ENCODE peak calls at places on chromosomes 1 and 21, in six cellular contexts. K is bronchial epithelial cell, X is heart left ventricle, Z is IMR-90, P is AG04450, D is heart right ventricle. S is an unnamed sample.
A peak's percentile ranks its signal among the peaks of the same experiment; 100 is the strongest.

GRCh38 chr1:1975535-1975934 is 28.1 kb downstream of the CFAP74 start:
- DNase-seq in P (no peak), D (no peak), X (no peak), K (no peak), Z (no peak), S (no peak)

GRCh38 chr1:162904579-162904978 is 43.6 kb upstream of the CCDC190 start:
- DNase-seq in Z (no peak), D (peak; percentile 56), P (no peak), X (peak; percentile 31), K (no peak), S (peak; percentile 95)

GRCh38 chr1:168763031-168763430 is 34.0 kb upstream of the DPT start:
- DNase-seq in X (no peak), Z (no peak), D (no peak), K (peak; percentile 99), P (no peak), S (peak; percentile 2)

GRCh38 chr1:244207935-244208244 is 156.8 kb downstream of the ZBTB18 start:
- DNase-seq in X (no peak), K (no peak), D (no peak), Z (peak; percentile 27), P (no peak), S (peak; percentile 17)

GRCh38 chr1:224069138-224069537 is 44.8 kb upstream of the FBXO28 start:
- DNase-seq in D (no peak), P (no peak), X (no peak), Z (no peak), K (no peak), S (no peak)

GRCh38 chr1:97820470-97821188 is 100.2 kb downstream of the DPYD start:
- DNase-seq in D (no peak), X (no peak), K (peak; percentile 43), P (peak; percentile 6), Z (peak; percentile 58), S (no peak)

GRCh38 chr1:7581754-7582264 is 189.3 kb upstream of the VAMP3 start:
- DNase-seq in D (no peak), P (no peak), Z (no peak), X (peak; percentile 17), K (no peak), S (no peak)

GRCh38 chr1:23395162-23395724 is 25.6 kb upstream of the ZNF436 start:
- DNase-seq in K (no peak), P (no peak), X (no peak), Z (no peak), D (no peak), S (no peak)

GRCh38 chr1:241531195-241532172 is 694 bp upstream of the KMO start:
- DNase-seq in D (no peak), K (peak; percentile 79), X (no peak), P (peak; percentile 33), Z (peak; percentile 78), S (peak; percentile 39)

GRCh38 chr1:19289244-19289643 is 674 bp upstream of the AKR7A3 start:
- DNase-seq in D (no peak), P (no peak), X (no peak), Z (no peak), K (no peak), S (no peak)

GRCh38 chr1:19283891-19284290 is 4.7 kb downstream of the AKR7A3 start:
- DNase-seq in D (no peak), Z (no peak), P (no peak), K (no peak), X (no peak), S (no peak)

GRCh38 chr1:19284881-19285280 is 3.7 kb downstream of the AKR7A3 start:
- DNase-seq in K (no peak), D (no peak), Z (no peak), X (no peak), P (no peak), S (no peak)

DNA sequence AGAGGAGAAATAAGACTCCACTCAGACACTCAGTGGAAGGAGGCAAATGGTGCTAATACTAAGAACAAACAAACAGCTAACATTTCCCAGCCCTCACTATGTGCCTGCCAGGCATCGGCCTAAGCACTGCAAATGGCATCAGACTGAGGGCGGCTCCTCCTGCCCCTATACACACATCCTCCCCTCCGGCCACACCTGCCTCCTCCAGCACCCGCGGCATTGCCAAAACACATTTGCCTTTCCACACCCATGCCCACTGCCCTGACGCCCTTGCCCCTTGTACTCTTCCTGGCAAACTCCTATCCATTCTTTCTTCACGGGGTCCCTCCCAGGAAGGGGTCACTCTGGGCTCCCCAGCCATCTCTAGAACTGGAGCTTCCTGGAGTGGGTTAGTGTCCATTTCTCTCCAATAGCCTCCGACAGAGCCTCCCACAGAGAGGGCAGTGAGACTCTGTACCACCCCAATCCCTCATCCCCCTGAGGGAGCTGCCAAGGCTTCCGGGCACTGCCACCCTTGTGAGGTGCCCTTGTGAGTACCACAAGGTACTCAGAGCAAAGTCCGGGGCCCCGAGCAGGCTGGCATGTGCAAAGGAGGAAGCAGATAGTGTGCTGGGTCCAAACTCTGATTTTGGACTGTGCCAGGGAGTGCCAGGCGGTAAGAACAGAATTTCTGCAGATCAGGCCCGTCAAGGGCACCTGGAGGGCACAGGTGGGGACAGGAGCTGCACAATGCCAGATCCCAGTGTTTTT is 959 bp downstream of the AKR7A3 start:
- DNase-seq in Z (no peak), P (no peak), K (no peak), D (no peak), X (no peak), S (no peak)
- TF ChIP-seq CTCF in Z (no peak), P (no peak), K (no peak), D (no peak), X (no peak), S (no peak)

GRCh38 chr1:155196893-155197638 is 10.6 kb downstream of the THBS3 start:
- DNase-seq in D (no peak), Z (no peak), P (no peak), X (no peak), K (no peak), S (no peak)
- H3K4me3 ChIP-seq in D (no peak overlapping the region), Z (no peak overlapping the region), P (no peak overlapping the region), X (no peak overlapping the region), K (no peak overlapping the region), S (no peak overlapping the region)

DNA sequence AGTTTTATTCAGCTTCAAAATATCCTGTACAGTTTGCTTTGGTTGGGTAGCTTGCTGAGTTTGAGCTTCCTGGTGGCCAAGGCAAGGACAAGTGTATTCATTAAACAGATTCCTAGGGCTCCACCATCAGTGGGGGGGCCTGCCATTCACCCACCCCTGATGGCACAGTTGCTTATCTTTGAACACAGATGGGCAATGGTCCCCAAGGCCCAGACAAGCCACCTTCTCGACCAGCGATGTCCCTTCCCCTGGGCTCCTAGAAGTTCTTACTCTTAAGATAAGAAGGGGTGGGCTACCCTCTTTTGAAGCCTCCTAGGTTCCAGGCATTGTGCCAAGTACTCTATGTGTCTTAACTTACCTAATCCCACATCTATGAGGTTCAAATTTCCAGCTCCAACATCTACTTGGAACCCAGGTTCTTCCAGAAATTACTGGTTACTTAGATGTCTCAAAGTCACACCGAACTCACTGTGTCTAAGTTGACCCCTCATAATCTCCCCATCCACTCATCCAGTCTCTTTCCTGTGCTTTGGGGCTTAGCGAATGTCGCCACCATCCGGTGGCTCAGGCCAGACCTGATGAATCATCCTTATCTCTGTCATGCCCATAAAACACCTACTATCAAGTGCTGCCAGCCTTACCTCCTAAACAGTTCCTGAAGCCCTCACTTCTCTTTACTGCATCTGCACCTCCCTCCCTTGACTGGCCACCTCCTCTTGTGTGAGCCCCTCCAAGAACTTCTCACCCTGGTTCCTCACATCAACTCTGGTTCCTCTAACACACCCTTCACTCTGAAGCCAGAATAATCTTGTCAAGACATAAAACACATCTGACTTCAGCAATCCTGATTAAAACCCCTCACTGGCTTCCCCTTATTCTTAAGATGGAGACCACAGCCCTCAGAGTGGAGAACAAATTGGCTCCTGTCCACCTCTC is 50.1 kb downstream of the KLHDC7A start:
- DNase-seq in K (peak; percentile 9), Z (no peak), P (no peak), X (no peak), D (no peak), S (no peak)
- TF ChIP-seq CTCF in K (peak; percentile 15), Z (no peak), P (no peak), X (no peak), D (no peak), S (no peak)

GRCh38 chr1:147504801-147505303 is 36.4 kb upstream of the BCL9 start:
- DNase-seq in D (peak; percentile 29), Z (peak; percentile 15), P (peak; percentile 4), X (peak; percentile 31), K (no peak), S (peak; percentile 16)
- H3K4me3 ChIP-seq in D (peak overlapping the region; percentile 8), Z (no peak overlapping the region), P (peak overlapping the region; percentile 20), X (peak overlapping the region; percentile 10), K (no peak overlapping the region), S (peak overlapping the region; percentile 9)

GRCh38 chr21:42375966-42376337 is 9.6 kb upstream of the TFF1 start:
- DNase-seq in P (no peak), K (no peak), X (no peak), D (no peak), Z (no peak), S (no peak)

GRCh38 chr21:42375141-42375905 is 9.0 kb upstream of the TFF1 start:
- DNase-seq in Z (no peak), D (no peak), P (no peak), K (no peak), X (no peak), S (no peak)

GRCh38 chr21:42377211-42377950 is 11.0 kb upstream of the TFF1 start:
- DNase-seq in Z (no peak), D (no peak), K (no peak), X (no peak), P (no peak), S (no peak)

GRCh38 chr21:42377951-42378340 is 11.6 kb upstream of the TFF1 start:
- DNase-seq in K (no peak), D (no peak), Z (no peak), P (no peak), X (no peak), S (no peak)

DNA sequence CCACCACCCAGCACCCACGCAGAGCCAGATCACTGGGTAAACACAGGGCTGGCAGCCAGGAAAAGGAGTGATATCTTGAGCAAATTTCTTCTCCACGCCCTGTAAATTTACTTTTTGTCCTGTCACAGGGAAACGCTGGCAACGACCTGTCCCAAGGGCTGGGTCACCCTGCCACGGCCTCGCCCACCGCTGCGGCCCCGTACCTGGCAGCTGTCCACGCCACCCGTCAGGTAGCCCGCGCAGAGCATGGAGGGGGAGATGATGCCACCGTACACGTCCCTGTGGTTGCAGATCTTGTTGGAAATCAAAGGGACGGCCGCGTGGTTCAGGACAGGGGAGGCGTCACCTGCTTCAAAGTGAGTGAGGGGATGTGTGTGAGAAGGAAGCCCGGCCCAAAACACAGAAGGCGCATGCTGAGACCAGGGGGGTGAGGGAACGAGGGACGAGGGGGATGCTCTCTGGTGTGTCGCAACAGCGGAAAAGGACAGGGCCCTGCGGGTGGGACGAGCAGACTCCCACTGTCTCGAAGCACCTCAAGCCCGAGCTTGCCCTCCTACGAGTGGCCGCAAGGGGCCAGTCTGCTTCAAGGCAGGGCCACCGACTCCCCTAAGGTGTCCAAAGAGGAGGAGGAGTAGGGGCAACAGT is 10.1 kb upstream of the TFF1 start:
- DNase-seq in D (peak; percentile 14), K (no peak), X (no peak), Z (no peak), P (no peak), S (no peak)
- TF ChIP-seq CTCF in D (no peak), K (peak; percentile 39), X (no peak), Z (peak; percentile 32), P (no peak), S (no peak)